ENCODE peak calls at places on chromosomes 12 and 14, in seven cellular contexts. Z is thoracic aorta; D is hepatocyte; N is NCI-H1048; W is activated T-cell treated with anti-CD3 and anti-CD28 coated beads, Interleukin-2, amount 50 U/mL, for 4 hours; A is H54; T is RPMI7951. U is an unnamed sample.

GRCh38 chr12:130871286-130872178 is at the start of gene RAN:
- DNase-seq in N (peak), T (peak), D (peak), A (peak), W (peak), Z (peak), U (peak)

GRCh38 chr12:111792155-111792876 is 25.6 kb downstream of the ALDH2 start:
- DNase-seq in W (no peak), Z (no peak), A (peak), D (no peak), T (peak), N (no peak), U (peak)

GRCh38 chr12:24352363-24352762 is 402.9 kb upstream of the SOX5 start:
- DNase-seq in D (no peak), T (no peak), W (no peak), Z (no peak), A (no peak), N (no peak), U (no peak)

GRCh38 chr12:113062502-113063395 is 6.2 kb downstream of the DTX1 start:
- DNase-seq in Z (no peak), W (no peak), T (no peak), D (no peak), N (no peak), A (no peak), U (no peak)

GRCh38 chr12:105814283-105814682 is 324.5 kb downstream of the NUAK1 start:
- DNase-seq in A (no peak), W (no peak), T (no peak), N (no peak), D (no peak), Z (no peak), U (no peak)

GRCh38 chr12:108833757-108834472 is 23.5 kb downstream of the SSH1 start:
- DNase-seq in D (no peak), T (peak), N (no peak), A (no peak), Z (no peak), W (no peak), U (peak)

GRCh38 chr14:78902010-78902623 is 731.9 kb downstream of the NRXN3 start:
- DNase-seq in A (peak), T (no peak), D (peak), W (no peak), Z (no peak), N (peak), U (peak)

GRCh38 chr12:21551811-21552469 is 25.8 kb downstream of the SPX start:
- DNase-seq in W (no peak), A (no peak), T (no peak), Z (no peak), D (no peak), N (no peak), U (no peak)

GRCh38 chr12:66143868-66144267 is 13.3 kb upstream of the LLPH start:
- DNase-seq in W (no peak), T (no peak), Z (no peak), N (no peak), A (no peak), D (no peak), U (no peak)

GRCh38 chr14:103104654-103105511 is 10.4 kb downstream of the EXOC3L4 start:
- DNase-seq in Z (no peak), A (no peak), T (peak), N (no peak), D (peak), W (peak), U (no peak)

GRCh38 chr14:83992857-83993256 is 1537.1 kb upstream of the FLRT2 start:
- DNase-seq in Z (no peak), T (no peak), W (no peak), D (no peak), N (no peak), A (no peak), U (no peak)

GRCh38 chr12:66247741-66248140 is 54.6 kb upstream of the HELB start:
- DNase-seq in N (no peak), Z (no peak), D (no peak), W (no peak), T (no peak), A (no peak), U (no peak)

GRCh38 chr14:34498684-34499412 is 36.8 kb upstream of the SPTSSA start:
- DNase-seq in T (peak), Z (no peak), N (no peak), D (no peak), A (no peak), W (no peak), U (no peak)

GRCh38 chr12:59651230-59651920 is 55.5 kb downstream of the SLC16A7 start:
- DNase-seq in N (no peak), A (no peak), T (no peak), D (peak), W (no peak), Z (no peak), U (peak)